ENCODE peak calls at places on chromosomes 16 and 17, in seven cellular contexts. P, O, D, U, J, T and Y are unnamed samples.

GRCh38 chr16:81279375-81279774 is 35.4 kb upstream of the GAN start:
- DNase-seq in P (peak), O (peak), D (no peak), U (no peak), J (no peak), T (no peak), Y (no peak)

GRCh38 chr17:65154770-65155589 is 17.8 kb downstream of the RGS9 start:
- DNase-seq in P (no peak), O (no peak), D (no peak), U (no peak), J (no peak), T (no peak), Y (no peak)

GRCh38 chr16:57998484-57998883 is 2.0 kb downstream of the ZNF319 start:
- DNase-seq in P (no peak), O (peak), D (no peak), U (no peak), J (no peak), T (no peak), Y (no peak)

GRCh38 chr17:2856727-2857126 is 60.5 kb downstream of the RAP1GAP2 start:
- DNase-seq in P (no peak), O (no peak), D (no peak), U (no peak), J (no peak), T (no peak), Y (no peak)

GRCh38 chr16:22192261-22193133 is 13.6 kb upstream of the EEF2K start:
- DNase-seq in P (peak), O (peak), D (peak), U (peak), J (peak), T (peak), Y (no peak)

GRCh38 chr16:81214745-81215166 is 23.7 kb upstream of the BCO1 start:
- DNase-seq in P (no peak), O (peak), D (no peak), U (no peak), J (no peak), T (no peak), Y (no peak)

GRCh38 chr16:2663553-2664521 is 18.5 kb upstream of the KCTD5 start:
- DNase-seq in P (no peak), O (peak), D (no peak), U (no peak), J (no peak), T (no peak), Y (no peak)

GRCh38 chr17:559699-560378 is 154.8 kb downstream of the VPS53 start:
- DNase-seq in P (peak), O (peak), D (no peak), U (peak), J (no peak), T (no peak), Y (peak)

GRCh38 chr17:13429201-13429600 is 172.5 kb downstream of the HS3ST3A1 start:
- DNase-seq in P (peak), O (peak), D (no peak), U (no peak), J (no peak), T (no peak), Y (peak)

GRCh38 chr16:57646388-57647039 is 18.1 kb downstream of the ADGRG1 start:
- DNase-seq in P (no peak), O (no peak), D (no peak), U (no peak), J (no peak), T (no peak), Y (no peak)

GRCh38 chr17:14756469-14756868 is 455.6 kb downstream of the HS3ST3B1 start:
- DNase-seq in P (no peak), O (no peak), D (no peak), U (no peak), J (no peak), T (no peak), Y (no peak)

GRCh38 chr17:28552201-28552999 is at the start of gene UNC119:
- DNase-seq in P (peak), O (peak), D (peak), U (peak), J (peak), T (peak), Y (no peak)

GRCh38 chr17:28612936-28613872 is 781 bp downstream of the RSKR start:
- DNase-seq in P (peak), O (peak), D (peak), U (no peak), J (no peak), T (peak), Y (no peak)

GRCh38 chr16:89309438-89310122 is 92.1 kb downstream of the ZNF778 start:
- DNase-seq in P (no peak), O (no peak), D (no peak), U (no peak), J (no peak), T (no peak), Y (no peak)

GRCh38 chr16:9941245-9941644 is 241.0 kb downstream of the GRIN2A start:
- DNase-seq in P (no peak), O (no peak), D (no peak), U (no peak), J (no peak), T (no peak), Y (no peak)

GRCh38 chr16:15822957-15823356 is 33.9 kb downstream of the MYH11 start:
- DNase-seq in P (no peak), O (no peak), D (peak), U (no peak), J (no peak), T (no peak), Y (no peak)